ENCODE peak calls at places on chromosomes 4 and X, in four cellular contexts. L is AG04450, R is HFF-Myc, A is left ventricle myocardium inferior. H is an unnamed sample.
A peak's percentile ranks its signal among the peaks of the same experiment; 100 is the strongest.

GRCh38 chr4:152258804-152259708 is 276.8 kb downstream of the FBXW7 start:
- DNase-seq in L (peak; percentile 37), R (peak; percentile 86), A (no peak), H (peak; percentile 96)

GRCh38 chrX:49191033-49191871 is 5.1 kb upstream of the PRICKLE3 start:
- DNase-seq in L (peak; percentile 99), R (peak; percentile 98), A (peak; percentile 87), H (peak; percentile 98)

GRCh38 chr4:168882650-168883233 is 127.3 kb downstream of the CBR4 start:
- DNase-seq in L (no peak), R (no peak), A (no peak), H (peak; percentile 77)

GRCh38 chr4:187227907-187228699 is 504.4 kb upstream of the FAT1 start:
- DNase-seq in L (no peak), R (no peak), A (no peak), H (peak; percentile 91)

GRCh38 chr4:176052744-176053143 is 12.9 kb upstream of the WDR17 start:
- DNase-seq in L (no peak), R (no peak), A (no peak), H (no peak)

GRCh38 chrX:40290519-40290918 is 192.8 kb upstream of the BCOR start:
- DNase-seq in L (no peak), R (no peak), A (no peak), H (no peak)

GRCh38 chrX:16882188-16882587 is 12.0 kb upstream of the RBBP7 start:
- DNase-seq in L (no peak), R (no peak), A (peak; percentile 18), H (peak; percentile 4)

GRCh38 chrX:43239356-43239755 is 416.7 kb upstream of the MAOA start:
- DNase-seq in L (no peak), R (no peak), A (no peak), H (no peak)

GRCh38 chrX:38699116-38699515 is 102.1 kb upstream of the MID1IP1 start:
- DNase-seq in L (no peak), R (no peak), A (no peak), H (no peak)

GRCh38 chr4:74032064-74032463 is 6.4 kb downstream of the CXCL3 start:
- DNase-seq in L (no peak), R (no peak), A (no peak), H (peak; percentile 23)

GRCh38 chr4:37715889-37716402 is 29.8 kb upstream of the RELL1 start:
- DNase-seq in L (peak; percentile 20), R (no peak), A (no peak), H (peak; percentile 84)

GRCh38 chr4:40828661-40829060 is 78.9 kb downstream of the NSUN7 start:
- DNase-seq in L (no peak), R (no peak), A (no peak), H (no peak)

GRCh38 chr4:123836919-123837605 is 440.5 kb downstream of the SPRY1 start:
- DNase-seq in L (no peak), R (no peak), A (no peak), H (peak; percentile 21)

GRCh38 chr4:183823394-183823793 is 81.7 kb upstream of the STOX2 start:
- DNase-seq in L (no peak), R (peak; percentile 22), A (peak; percentile 36), H (peak; percentile 83)

GRCh38 chr4:187276786-187277408 is 553.2 kb upstream of the FAT1 start:
- DNase-seq in L (peak; percentile 34), R (no peak), A (no peak), H (peak; percentile 24)

GRCh38 chrX:25156323-25156722 is 140.6 kb upstream of the ARX start:
- DNase-seq in L (no peak), R (no peak), A (no peak), H (no peak)

GRCh38 chr4:164725066-164725465 is 28.9 kb upstream of the SMIM31 start:
- DNase-seq in L (no peak), R (no peak), A (no peak), H (no peak)

GRCh38 chrX:16119353-16120220 is 3.8 kb upstream of the GRPR start:
- DNase-seq in L (no peak), R (no peak), A (no peak), H (no peak)

GRCh38 chrX:44569122-44569521 is 26.5 kb upstream of the FUNDC1 start:
- DNase-seq in L (no peak), R (no peak), A (no peak), H (no peak)

GRCh38 chrX:71111851-71112468 is 583 bp upstream of the IL2RG start:
- DNase-seq in L (no peak), R (no peak), A (no peak), H (no peak)

GRCh38 chrX:71118985-71119535 is 664 bp downstream of the MED12 start:
- DNase-seq in L (no peak), R (no peak), A (no peak), H (no peak)

GRCh38 chrX:71118032-71118984 is at the start of gene MED12:
- DNase-seq in L (peak; percentile 51), R (peak; percentile 35), A (peak; percentile 86), H (peak; percentile 61)

GRCh38 chrX:71117358-71117757 is 1.0 kb upstream of the MED12 start:
- DNase-seq in L (no peak), R (no peak), A (no peak), H (no peak)
- H3K4me3 ChIP-seq in L (no peak overlapping the region), R (no peak overlapping the region), A (peak overlapping the region; percentile 73), H (no peak overlapping the region)

DNA sequence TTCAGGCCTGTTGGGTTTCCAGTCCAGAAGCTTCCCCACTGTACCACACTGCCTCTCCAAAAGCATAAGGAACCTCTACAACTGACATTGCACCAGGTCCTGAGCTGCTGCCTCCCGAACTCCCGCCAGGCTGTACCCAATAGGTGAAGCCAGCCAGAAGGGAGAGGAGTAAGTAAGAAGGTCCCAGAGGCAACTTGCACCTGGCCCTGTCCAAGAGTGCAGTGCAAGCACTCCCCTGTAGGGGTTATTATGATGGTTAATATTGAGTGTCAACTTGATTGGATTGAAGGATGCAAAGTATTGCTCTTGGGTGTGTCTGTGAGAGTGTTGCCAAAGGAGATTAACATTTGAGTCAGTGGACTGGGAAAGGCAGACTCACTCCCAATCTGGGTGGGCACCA is 879.3 kb upstream of the SLIT2 start:
- DNase-seq in L (no peak), R (no peak), A (no peak), H (no peak)
- TF ChIP-seq CTCF in L (no peak), R (no peak), A (no peak), H (no peak)

DNA sequence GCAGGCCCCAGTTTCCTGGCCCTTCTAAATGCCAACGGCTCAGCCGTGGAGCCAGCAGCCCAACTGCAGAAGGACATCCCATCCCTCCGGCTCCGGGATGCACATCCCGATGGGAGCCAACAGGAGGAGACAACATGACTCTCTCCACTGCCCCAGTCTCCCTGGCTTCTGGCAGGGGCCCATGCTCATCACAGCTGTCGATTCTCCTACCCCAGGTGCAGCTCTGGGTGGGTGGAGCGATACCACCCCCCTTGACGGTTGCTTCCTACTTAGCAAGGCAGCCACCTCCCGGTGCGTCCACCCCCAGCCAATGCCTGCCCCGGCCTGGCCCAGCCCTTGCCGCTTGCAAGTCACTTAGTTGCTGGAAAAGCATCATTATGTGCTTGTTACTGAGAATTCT is 19.5 kb downstream of the ZNF275 start:
- DNase-seq in L (no peak), R (no peak), A (no peak), H (no peak)
- H3K4me3 ChIP-seq in L (no peak overlapping the region), R (no peak overlapping the region), A (no peak overlapping the region), H (no peak overlapping the region)

GRCh38 chr4:163679189-163679588 is 184.7 kb downstream of the TMA16 start:
- DNase-seq in L (no peak), R (no peak), A (no peak), H (peak; percentile 48)
- TF ChIP-seq CTCF in L (peak; percentile 50), R (no peak), A (no peak), H (peak; percentile 51)

H was measured in epithelial cell of esophagus.